ENCODE peak calls at places on chromosomes 2 and 18, in four cellular contexts. F, H, R and B are unnamed samples. For H3K4me1, the result is how much of the 10 kb centered on the place peaks cover.

GRCh38 chr2:137964066-137964858 is at the start of gene HNMT:
- DNase-seq in F (peak), H (peak), R (no peak), B (no peak)

GRCh38 chr2:26968001-26968400 is 2.4 kb upstream of the MAPRE3 start:
- DNase-seq in F (no peak), H (no peak), R (no peak), B (no peak)

GRCh38 chr18:61949946-61950345 is 57.1 kb upstream of the RNF152 start:
- DNase-seq in F (no peak), H (peak), R (no peak), B (no peak)

GRCh38 chr18:46322411-46322891 is 218.3 kb downstream of the HAUS1 start:
- DNase-seq in F (no peak), H (no peak), R (no peak), B (no peak)

GRCh38 chr18:78542204-78542603 is 437.4 kb upstream of the SALL3 start:
- DNase-seq in F (peak), H (no peak), R (no peak), B (no peak)

GRCh38 chr2:58221909-58222308 is 19.2 kb downstream of the FANCL start:
- DNase-seq in F (no peak), H (no peak), R (no peak), B (no peak)

GRCh38 chr2:18171191-18172139 is 293.0 kb downstream of the KCNS3 start:
- DNase-seq in F (peak), H (peak), R (no peak), B (no peak)

GRCh38 chr2:26174691-26175181 is 1.8 kb downstream of the GAREM2 start:
- DNase-seq in F (peak), H (no peak), R (no peak), B (no peak)

GRCh38 chr18:77080283-77080682 is 52.3 kb downstream of the MBP start:
- DNase-seq in F (no peak), H (no peak), R (no peak), B (no peak)

GRCh38 chr2:182618672-182619079 is 97.4 kb upstream of the DNAJC10 start:
- DNase-seq in F (no peak), H (no peak), R (no peak), B (no peak)

GRCh38 chr2:197556456-197556855 is 40.6 kb downstream of the MOB4 start:
- DNase-seq in F (no peak), H (no peak), R (no peak), B (no peak)

GRCh38 chr2:174577967-174578589 is 19.5 kb downstream of the WIPF1 start:
- DNase-seq in F (no peak), H (no peak), R (no peak), B (peak)

GRCh38 chr2:231725476-231725875 is 17.2 kb downstream of the PTMA start:
- DNase-seq in F (peak), H (no peak), R (no peak), B (no peak)

GRCh38 chr2:69177785-69178636 is 165.0 kb downstream of the ANTXR1 start:
- DNase-seq in F (peak), H (peak), R (peak), B (peak)

GRCh38 chr2:2876350-2877042 is 501.1 kb downstream of the EIPR1 start:
- DNase-seq in F (no peak), H (no peak), R (no peak), B (no peak)

GRCh38 chr18:58570360-58571064 is 58.4 kb downstream of the ALPK2 start:
- DNase-seq in F (no peak), H (no peak), R (no peak), B (no peak)

GRCh38 chr2:205496777-205497176 is 185.5 kb upstream of the NRP2 start:
- DNase-seq in F (no peak), H (no peak), R (no peak), B (no peak)

GRCh38 chr2:99067871-99068270 is 73.6 kb upstream of the C2orf15 start:
- DNase-seq in F (no peak), H (no peak), R (no peak), B (no peak)

GRCh38 chr2:27076323-27076722 is 2.1 kb upstream of the EMILIN1 start:
- DNase-seq in F (no peak), H (no peak), R (no peak), B (no peak)

GRCh38 chr2:28277466-28277865 is 115.2 kb upstream of the FOSL2 start:
- DNase-seq in F (no peak), H (no peak), R (no peak), B (no peak)

GRCh38 chr2:43100362-43100882 is 126.0 kb downstream of the ZFP36L2 start:
- DNase-seq in F (no peak), H (no peak), R (no peak), B (no peak)

GRCh38 chr18:13608791-13609552 is 117.4 kb downstream of the FAM210A start:
- DNase-seq in F (no peak), H (no peak), R (no peak), B (peak)

GRCh38 chr2:105697781-105698449 is 46.8 kb upstream of the NCK2 start:
- DNase-seq in F (no peak), H (no peak), R (no peak), B (no peak)

GRCh38 chr2:202965810-202966454 is 48.7 kb upstream of the NBEAL1 start:
- DNase-seq in F (no peak), H (no peak), R (peak), B (no peak)

GRCh38 chr2:240237609-240238151 is 97.2 kb upstream of the OTOS start:
- DNase-seq in F (peak), H (no peak), R (no peak), B (no peak)

GRCh38 chr2:43438858-43439655 is 156.8 kb downstream of the THADA start:
- DNase-seq in F (no peak), H (no peak), R (no peak), B (no peak)

GRCh38 chr2:21535826-21536225 is 412.1 kb downstream of the TDRD15 start:
- DNase-seq in F (no peak), H (no peak), R (no peak), B (no peak)

GRCh38 chr2:172813314-172813888 is 77.8 kb downstream of the RAPGEF4 start:
- DNase-seq in F (no peak), H (no peak), R (no peak), B (no peak)

GRCh38 chr18:60804412-60804811 is 431.8 kb upstream of the MC4R start:
- DNase-seq in F (no peak), H (no peak), R (no peak), B (no peak)

GRCh38 chr2:39631256-39631655 is 34.5 kb upstream of the TMEM178A start:
- DNase-seq in F (no peak), H (no peak), R (no peak), B (no peak)

GRCh38 chr18:31554776-31555175 is 36.9 kb upstream of the TTR start:
- DNase-seq in F (no peak), H (no peak), R (no peak), B (no peak)

GRCh38 chr2:102235042-102235473 is 48.2 kb downstream of the IL1RL2 start:
- DNase-seq in F (no peak), H (no peak), R (no peak), B (no peak)

GRCh38 chr2:163077241-163077640 is 238.7 kb upstream of the KCNH7 start:
- DNase-seq in F (no peak), H (no peak), R (no peak), B (no peak)

GRCh38 chr2:24489942-24490673 is 946 bp upstream of the NCOA1 start:
- DNase-seq in F (peak), H (peak), R (no peak), B (no peak)
- H3K4me3 ChIP-seq in F (peak), H (peak), R (peak), B (peak)

GRCh38 chr2:157841485-157841884 is 34.6 kb downstream of the ACVR1 start:
- DNase-seq in F (no peak), H (no peak), R (no peak), B (no peak)
- H3K4me1 ChIP-seq in F (half or more), H (half or more), R (under half), B (under half)

DNA sequence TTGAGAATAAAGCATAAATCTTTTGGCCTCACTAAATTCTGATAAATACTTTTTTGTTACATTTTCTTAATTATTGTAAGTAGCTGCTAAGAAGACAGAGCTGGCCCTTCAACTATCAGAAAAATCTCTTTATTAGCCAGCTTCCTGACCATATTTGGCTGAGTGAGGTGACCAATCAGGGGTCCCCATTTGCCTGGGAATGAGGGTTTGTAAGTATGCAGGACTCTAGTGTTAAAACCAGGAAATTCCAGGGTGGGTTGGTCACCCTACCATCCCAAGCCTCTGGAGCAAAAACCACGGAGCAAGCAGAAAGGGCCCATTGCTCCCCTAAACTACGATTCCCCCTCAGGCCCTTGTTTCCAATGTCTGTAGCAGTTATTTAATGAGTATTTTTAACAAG is 165.6 kb upstream of the NCKAP5 start:
- DNase-seq in F (no peak), H (no peak), R (no peak), B (no peak)
- H3K27ac ChIP-seq in F (no peak), H (no peak), R (no peak), B (no peak)

GRCh38 chr2:230226090-230226551 is 585 bp downstream of the SP140 start:
- DNase-seq in F (no peak), H (no peak), R (no peak), B (peak)
- H3K4me3 ChIP-seq in F (no peak), H (no peak), R (no peak), B (peak)

GRCh38 chr2:86776532-86776931 is 14.2 kb downstream of the CD8A start:
- DNase-seq in F (no peak), H (no peak), R (no peak), B (no peak)
- H3K4me1 ChIP-seq in F (under half), H (under half), R (under half), B (under half)

GRCh38 chr2:108621087-108621559 is 86.9 kb downstream of the LIMS1 start:
- DNase-seq in F (no peak), H (no peak), R (peak), B (peak)
- H3K27ac ChIP-seq in F (peak), H (peak), R (no peak), B (peak)

DNA sequence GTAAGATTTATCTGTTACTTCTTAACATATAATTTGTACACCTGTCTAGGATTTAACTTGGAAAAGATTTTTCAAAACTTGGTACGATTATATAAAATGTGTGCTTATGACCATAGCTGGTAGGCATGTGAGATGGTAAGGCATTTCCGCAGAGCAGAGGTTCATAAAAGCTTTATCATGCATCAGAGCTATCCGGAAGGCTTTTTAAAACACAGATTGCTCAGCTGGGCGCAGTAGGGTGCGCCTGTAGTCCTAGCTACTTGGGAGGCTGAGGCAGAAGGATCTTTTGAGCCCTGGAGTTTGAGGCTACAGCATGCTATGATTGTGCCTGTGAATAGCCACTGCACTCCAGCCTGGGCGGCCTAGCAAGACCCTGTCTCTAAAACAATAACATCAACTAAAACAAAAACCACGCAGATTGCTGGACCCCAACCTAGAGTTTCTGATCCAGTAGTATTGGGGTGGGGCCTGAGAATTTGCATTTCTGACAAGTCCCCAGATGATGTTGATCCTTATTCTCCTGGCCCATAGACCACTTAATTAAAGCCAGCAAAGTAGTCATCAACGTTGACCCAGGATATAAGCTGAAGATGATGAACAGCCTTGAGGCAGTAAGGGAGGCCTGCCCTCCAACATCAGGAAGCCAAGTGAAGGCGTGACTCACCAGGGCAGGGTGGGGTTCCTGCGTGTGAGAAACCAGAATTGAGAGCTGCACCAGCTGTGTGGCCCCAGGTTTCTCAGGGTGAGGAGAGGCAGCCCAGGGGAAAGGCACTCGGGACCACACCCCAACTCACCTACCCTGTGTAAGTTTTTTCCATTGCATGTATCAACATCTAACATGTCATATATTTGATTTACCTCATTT is 21.6 kb upstream of the SLC20A1 start:
- DNase-seq in F (peak), H (peak), R (peak), B (peak)
- H3K4me3 ChIP-seq in F (no peak), H (no peak), R (peak), B (peak)

GRCh38 chr2:85744055-85744454 is 9.7 kb upstream of the ATOH8 start:
- DNase-seq in F (no peak), H (no peak), R (no peak), B (no peak)
- H3K4me1 ChIP-seq in F (half or more), H (half or more), R (under half), B (under half)

DNA sequence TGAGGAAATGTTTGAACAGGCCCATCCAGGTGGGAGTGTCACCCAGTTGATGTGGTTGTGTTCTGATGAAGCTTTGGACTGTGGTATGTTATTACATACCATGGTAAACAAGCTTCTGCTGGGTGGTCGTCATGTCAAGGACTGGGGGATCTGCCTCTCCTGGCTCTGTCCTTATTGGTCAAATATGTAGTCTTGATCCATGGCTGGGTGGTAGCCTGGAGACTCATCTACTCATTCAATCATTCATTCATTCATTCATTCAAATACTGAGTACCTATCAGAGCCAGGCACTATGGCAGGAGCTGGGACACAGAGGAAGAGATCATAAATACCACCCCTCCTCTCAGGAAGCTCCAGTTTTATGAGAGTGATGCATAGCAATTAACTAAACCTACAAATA is 60.8 kb downstream of the TACR1 start:
- DNase-seq in F (no peak), H (no peak), R (no peak), B (no peak)
- H3K27ac ChIP-seq in F (no peak), H (no peak), R (no peak), B (no peak)